ENCODE peak calls at places on chromosomes 7 and 10, in seven cellular contexts. D is DMS79 treated with DMSO at 0.1 percent for 48 hours, N is uterus, B is body of pancreas, L is GM03348, C is left lung, Q is B cell. O is an unnamed sample.

GRCh38 chr10:5265139-5265538 is 68.5 kb downstream of the AKR1C4 start:
- DNase-seq in B (no peak), D (no peak), Q (no peak), C (no peak), L (no peak), N (no peak), O (no peak)

GRCh38 chr7:152571031-152571430 is 104.9 kb downstream of the XRCC2 start:
- DNase-seq in L (no peak), C (no peak), B (no peak), D (no peak), Q (no peak), N (no peak), O (no peak)

GRCh38 chr10:119253433-119254174 is 46.2 kb downstream of the GRK5 start:
- DNase-seq in D (no peak), C (peak; percentile 70), Q (no peak), N (peak; percentile 89), L (peak; percentile 92), B (peak; percentile 19), O (peak; percentile 95)

GRCh38 chr7:73885975-73886798 is 25.2 kb downstream of the TMEM270 start:
- DNase-seq in L (peak; percentile 88), D (no peak), Q (no peak), N (peak; percentile 83), C (no peak), B (no peak), O (peak; percentile 81)

GRCh38 chr10:117461766-117462423 is 80.7 kb upstream of the EMX2 start:
- DNase-seq in C (no peak), D (no peak), N (peak; percentile 93), L (peak; percentile 94), Q (no peak), B (no peak), O (peak; percentile 99)

GRCh38 chr7:137957887-137958286 is 44.0 kb downstream of the CREB3L2 start:
- DNase-seq in C (no peak), N (no peak), B (no peak), Q (no peak), L (no peak), D (no peak), O (peak; percentile 84)

GRCh38 chr7:50822110-50822509 is 39.4 kb upstream of the GRB10 start:
- DNase-seq in C (no peak), Q (no peak), D (no peak), N (no peak), L (no peak), B (no peak), O (no peak)

GRCh38 chr7:85695041-85695990 is 508.5 kb upstream of the SEMA3D start:
- DNase-seq in N (no peak), D (no peak), C (no peak), B (no peak), L (peak; percentile 8), Q (no peak), O (peak; percentile 43)

GRCh38 chr7:27134392-27134791 is 3.8 kb upstream of the HOXA4 start:
- DNase-seq in C (no peak), D (no peak), Q (no peak), N (peak; percentile 74), B (no peak), L (peak; percentile 83), O (peak; percentile 96)

GRCh38 chr7:108662783-108663182 is 93.1 kb downstream of the DNAJB9 start:
- DNase-seq in B (no peak), C (no peak), N (no peak), Q (no peak), D (no peak), L (no peak), O (no peak)

GRCh38 chr7:157000047-157000726 is 10.3 kb downstream of the MNX1 start:
- DNase-seq in D (peak; percentile 36), B (no peak), C (no peak), Q (no peak), L (no peak), N (no peak), O (no peak)

O was measured in AG10803.